ENCODE peak calls at places on chromosomes 2 and 18, in five cellular contexts. O is SK-N-SH, Q is HepG2, Y is A549, S is H1. X is an unnamed sample.

GRCh38 chr2:46335404-46335965 is 38.3 kb downstream of the EPAS1 start:
- DNase-seq in O (no peak), Q (no peak), Y (peak), S (peak), X (no peak)

GRCh38 chr18:49111191-49111988 is 160.6 kb upstream of the SMAD7 start:
- DNase-seq in O (peak), Q (peak), Y (no peak), S (no peak), X (no peak)

GRCh38 chr2:43218221-43218549 is 8.2 kb downstream of the ZFP36L2 start:
- DNase-seq in O (no peak), Q (no peak), Y (no peak), S (no peak), X (no peak)

GRCh38 chr2:195967336-195967735 is 101.3 kb downstream of the DNAH7 start:
- DNase-seq in O (no peak), Q (no peak), Y (no peak), S (no peak), X (no peak)

GRCh38 chr2:74238879-74239278 is 40.5 kb downstream of the MTHFD2 start:
- DNase-seq in O (no peak), Q (no peak), Y (no peak), S (no peak), X (no peak)

GRCh38 chr2:232328516-232329460 is 49.8 kb upstream of the ALPP start:
- DNase-seq in O (no peak), Q (no peak), Y (no peak), S (no peak), X (no peak)

GRCh38 chr2:105581568-105581944 is 163.2 kb upstream of the NCK2 start:
- DNase-seq in O (no peak), Q (no peak), Y (no peak), S (no peak), X (no peak)

GRCh38 chr18:27004056-27004829 is 138.7 kb upstream of the AQP4 start:
- DNase-seq in O (peak), Q (no peak), Y (peak), S (no peak), X (no peak)

GRCh38 chr2:161990741-161991140 is 83.3 kb downstream of the DPP4 start:
- DNase-seq in O (no peak), Q (peak), Y (peak), S (no peak), X (no peak)

GRCh38 chr2:229956491-229956890 is 34.2 kb downstream of the FBXO36 start:
- DNase-seq in O (no peak), Q (no peak), Y (no peak), S (no peak), X (no peak)

GRCh38 chr18:43587538-43588153 is 310.4 kb upstream of the SYT4 start:
- DNase-seq in O (peak), Q (peak), Y (peak), S (no peak), X (no peak)

GRCh38 chr2:183070942-183071844 is 7.4 kb upstream of the DUSP19 start:
- DNase-seq in O (no peak), Q (peak), Y (peak), S (peak), X (no peak)

GRCh38 chr2:2564300-2565085 is 233.4 kb upstream of the MYT1L start:
- DNase-seq in O (no peak), Q (no peak), Y (no peak), S (no peak), X (no peak)

GRCh38 chr2:140604096-140604495 is 1526.7 kb downstream of the LRP1B start:
- DNase-seq in O (no peak), Q (no peak), Y (no peak), S (no peak), X (no peak)

GRCh38 chr2:172307800-172308199 is 119.6 kb upstream of the ITGA6 start:
- DNase-seq in O (no peak), Q (no peak), Y (no peak), S (no peak), X (no peak)

GRCh38 chr2:62826141-62826540 is 120.6 kb downstream of the EHBP1 start:
- DNase-seq in O (no peak), Q (no peak), Y (no peak), S (no peak), X (no peak)

GRCh38 chr2:216590780-216591179 is 42.4 kb upstream of the IGFBP2 start:
- DNase-seq in O (peak), Q (no peak), Y (peak), S (no peak), X (no peak)

GRCh38 chr2:211766689-211767088 is 771.9 kb downstream of the ERBB4 start:
- DNase-seq in O (no peak), Q (no peak), Y (no peak), S (no peak), X (no peak)

GRCh38 chr18:57433492-57434176 is 1.5 kb upstream of the ONECUT2 start:
- DNase-seq in O (no peak), Q (no peak), Y (peak), S (no peak), X (no peak)

GRCh38 chr18:9959564-9959963 is 45.7 kb downstream of the VAPA start:
- DNase-seq in O (no peak), Q (no peak), Y (no peak), S (no peak), X (no peak)

GRCh38 chr2:2974982-2975381 is 402.6 kb downstream of the EIPR1 start:
- DNase-seq in O (peak), Q (no peak), Y (no peak), S (no peak), X (no peak)

GRCh38 chr2:226726546-226726945 is 73.1 kb downstream of the IRS1 start:
- DNase-seq in O (no peak), Q (no peak), Y (no peak), S (no peak), X (no peak)
- TF ChIP-seq CHD2 in O (no peak), Q (no peak), Y (no peak), S (no peak), X (no peak)

GRCh38 chr2:14544247-14544646 is 88.3 kb upstream of the LRATD1 start:
- DNase-seq in O (no peak), Q (no peak), Y (no peak), S (no peak), X (no peak)
- TF ChIP-seq CHD2 in O (no peak), Q (no peak), Y (no peak), S (no peak), X (no peak)

DNA sequence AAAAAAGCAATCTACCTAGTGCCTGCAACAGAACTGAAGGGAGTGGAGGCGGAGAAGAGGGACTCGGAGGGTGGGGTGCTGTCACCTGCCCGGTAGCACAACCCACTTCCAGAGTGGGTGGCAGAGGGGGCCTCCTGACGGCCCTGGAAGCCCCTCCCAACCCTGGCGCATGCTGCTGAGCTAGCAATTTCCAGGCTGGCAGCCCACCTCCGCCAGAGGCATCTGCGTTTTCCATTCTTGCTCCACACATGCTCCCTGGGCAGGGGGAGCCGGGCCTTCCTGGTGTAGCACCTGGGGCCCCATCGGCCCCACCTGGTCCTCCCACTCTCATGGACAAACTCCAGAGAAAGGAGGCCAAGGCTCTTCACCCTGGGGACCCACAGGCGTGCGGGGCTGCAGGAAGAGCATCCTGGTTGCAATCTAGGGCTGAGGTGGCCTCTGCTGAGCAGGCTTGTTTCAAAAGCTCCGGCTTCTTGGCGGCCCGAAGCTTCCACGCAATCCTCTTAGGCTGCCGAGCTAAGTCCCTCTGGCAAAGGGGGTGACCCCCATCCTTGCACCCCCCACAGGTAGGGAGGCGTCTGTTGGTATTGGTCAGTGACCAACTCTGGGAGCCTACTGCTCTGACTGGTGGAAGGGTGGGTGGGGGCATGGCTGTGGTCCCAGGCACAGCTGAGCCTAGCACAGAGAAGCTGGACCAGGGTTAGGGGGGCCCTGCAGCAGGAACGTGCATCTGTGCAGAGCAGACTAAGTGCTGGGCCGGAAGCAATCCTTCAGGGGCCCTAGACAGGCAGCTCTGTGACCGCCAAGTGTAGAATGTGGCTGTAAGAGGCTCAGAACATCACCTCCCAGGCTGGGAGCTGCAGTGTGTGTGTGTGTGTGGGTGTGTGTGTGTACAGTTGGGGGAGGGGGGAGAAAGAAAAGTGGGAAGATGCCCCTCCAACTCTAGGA is 2.6 kb downstream of the HS6ST1 start:
- DNase-seq in O (peak), Q (no peak), Y (no peak), S (no peak), X (no peak)
- TF ChIP-seq CHD2 in O (no peak), Q (no peak), Y (no peak), S (no peak), X (no peak)

GRCh38 chr18:75337348-75337747 is 90.2 kb downstream of the SMIM21 start:
- DNase-seq in O (no peak), Q (no peak), Y (no peak), S (no peak), X (no peak)

GRCh38 chr18:75330308-75330707 is 97.2 kb downstream of the SMIM21 start:
- DNase-seq in O (no peak), Q (no peak), Y (no peak), S (no peak), X (no peak)

GRCh38 chr18:75336767-75337166 is 90.7 kb downstream of the SMIM21 start:
- DNase-seq in O (no peak), Q (no peak), Y (no peak), S (no peak), X (no peak)

GRCh38 chr18:75335511-75335910 is 92.0 kb downstream of the SMIM21 start:
- DNase-seq in O (no peak), Q (no peak), Y (no peak), S (no peak), X (no peak)

DNA sequence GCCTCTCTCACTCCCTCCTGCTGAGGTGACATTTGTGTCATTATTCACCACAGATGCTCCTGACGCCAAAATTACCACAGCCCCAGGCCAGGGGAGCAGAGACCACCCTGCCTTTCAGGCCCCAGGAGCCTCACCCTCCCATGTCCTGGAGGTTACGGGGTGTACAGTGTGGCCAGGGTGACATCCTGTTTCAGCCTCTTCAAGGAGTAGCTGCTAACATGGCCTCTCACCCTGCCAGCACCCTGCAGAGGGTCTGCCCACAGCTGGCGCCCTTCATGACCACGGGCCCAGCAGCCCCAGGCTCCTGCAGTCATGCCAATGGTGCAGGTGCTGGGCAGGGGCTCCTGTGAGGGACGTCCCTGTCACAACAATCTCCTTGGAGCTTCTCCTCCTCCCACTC is 92.6 kb downstream of the SMIM21 start:
- DNase-seq in O (no peak), Q (no peak), Y (no peak), S (no peak), X (no peak)
- TF ChIP-seq CHD2 in O (no peak), Q (no peak), Y (no peak), S (no peak), X (no peak)

GRCh38 chr2:235533616-235534385 is 40.0 kb downstream of the AGAP1 start:
- DNase-seq in O (no peak), Q (no peak), Y (no peak), S (no peak), X (no peak)
- TF ChIP-seq CHD2 in O (no peak), Q (no peak), Y (no peak), S (no peak), X (no peak)

GRCh38 chr2:109438773-109439191 is 175.0 kb downstream of the SEPTIN10 start:
- DNase-seq in O (peak), Q (no peak), Y (peak), S (no peak), X (no peak)

GRCh38 chr2:109438146-109438545 is 175.6 kb downstream of the SEPTIN10 start:
- DNase-seq in O (no peak), Q (no peak), Y (no peak), S (no peak), X (no peak)

GRCh38 chr2:109435866-109436634 is 177.7 kb downstream of the SEPTIN10 start:
- DNase-seq in O (no peak), Q (no peak), Y (no peak), S (no peak), X (no peak)

GRCh38 chr2:109436635-109437225 is 177.0 kb downstream of the SEPTIN10 start:
- DNase-seq in O (no peak), Q (no peak), Y (no peak), S (no peak), X (no peak)

DNA sequence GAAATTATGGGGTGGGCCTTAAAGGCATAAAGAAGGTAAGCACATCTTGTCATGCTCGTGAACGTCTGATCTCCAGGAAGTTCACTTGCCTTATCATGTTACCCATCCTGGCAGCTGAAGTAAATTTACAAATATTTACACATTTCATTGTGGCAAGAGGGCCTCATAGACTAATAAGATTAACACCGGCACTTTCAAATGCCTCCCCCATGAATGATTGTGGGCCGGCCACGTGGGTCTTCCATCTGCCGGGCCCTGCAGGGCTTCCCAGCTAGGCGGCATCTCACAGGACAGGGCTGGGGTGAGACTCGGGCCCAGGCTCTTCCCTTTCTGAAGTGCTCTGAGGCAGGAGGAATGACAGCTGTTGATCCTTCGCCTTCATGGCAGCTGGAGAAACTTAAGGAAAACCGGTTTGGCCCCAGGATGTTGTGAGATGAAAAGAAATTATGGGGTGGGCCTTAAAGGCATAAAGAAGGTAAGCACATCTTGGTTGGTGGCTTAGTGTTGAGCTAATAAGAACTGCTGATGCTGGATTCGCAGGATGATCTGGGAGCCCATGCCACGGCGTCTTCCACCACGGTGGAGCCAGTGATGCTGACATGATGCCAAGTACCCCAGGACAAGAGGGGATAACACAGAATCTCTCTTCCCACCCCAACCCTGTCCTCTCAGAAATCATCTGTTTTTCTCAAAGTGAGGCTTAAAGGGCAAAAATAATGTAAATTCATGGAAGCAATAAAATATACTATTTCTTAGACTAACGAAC is 176.3 kb downstream of the SEPTIN10 start:
- DNase-seq in O (no peak), Q (no peak), Y (no peak), S (no peak), X (no peak)
- TF ChIP-seq CHD2 in O (no peak), Q (no peak), Y (no peak), S (no peak), X (no peak)

GRCh38 chr2:239960929-239961661 is 64.0 kb downstream of the NDUFA10 start:
- DNase-seq in O (peak), Q (no peak), Y (no peak), S (no peak), X (peak)
- TF ChIP-seq CHD2 in O (no peak), Q (no peak), Y (no peak), S (no peak), X (no peak)

GRCh38 chr18:56221195-56222065 is 417.0 kb downstream of the TXNL1 start:
- DNase-seq in O (no peak), Q (no peak), Y (no peak), S (no peak), X (no peak)
- TF ChIP-seq CHD2 in O (no peak), Q (no peak), Y (no peak), S (no peak), X (no peak)

X was measured in GM12878.